ENCODE peak calls at places on chromosomes 1 and 21, in ten cellular contexts. M is esophagus squamous epithelium; S is CD8-positive, alpha-beta memory T cell; P is activated T-cell treated with anti-CD3 and anti-CD28 coated beads for 48 hours; C is IMR-90; H is ascending aorta; G is stimulated activated CD4-positive, alpha-beta T cell treated with anti-CD3 and anti-CD28 coated beads, Interleukin-12 subunit alpha, Interleukin-12 subunit beta, amount 100 ng/mL, for 4 hours; E is astrocyte; X is NCI-H774; L is stimulated activated CD8-positive, alpha-beta memory T cell treated with anti-CD3 and anti-CD28 coated beads, Interleukin-2, amount 100 ng/mL, for 48 hours. Z is an unnamed sample.

GRCh38 chr1:193663965-193664364 is 477.6 kb upstream of the B3GALT2 start:
- DNase-seq in X (no peak), P (no peak), G (no peak), E (no peak), M (no peak), L (no peak), S (no peak), H (no peak), C (no peak), Z (no peak)

GRCh38 chr1:198638894-198639319 is at the start of gene PTPRC:
- DNase-seq in H (no peak), L (no peak), E (no peak), M (no peak), X (no peak), C (no peak), G (no peak), S (no peak), P (no peak), Z (peak)

GRCh38 chr1:109629372-109630030 is 9.9 kb downstream of the AMPD2 start:
- DNase-seq in P (no peak), X (no peak), E (no peak), M (no peak), S (no peak), H (no peak), G (no peak), L (no peak), C (no peak), Z (no peak)

GRCh38 chr1:201696217-201696761 is 132.7 kb upstream of the IPO9 start:
- DNase-seq in M (no peak), E (peak), G (no peak), L (no peak), C (peak), H (no peak), P (no peak), S (no peak), X (no peak), Z (no peak)

GRCh38 chr1:159946242-159947187 is 1.1 kb upstream of the IGSF9 start:
- DNase-seq in L (no peak), S (no peak), P (no peak), E (no peak), M (no peak), C (no peak), X (no peak), G (no peak), H (no peak), Z (no peak)

GRCh38 chr1:246155923-246156322 is 351.2 kb downstream of the SMYD3 start:
- DNase-seq in C (peak), E (peak), G (no peak), X (no peak), S (no peak), L (no peak), P (no peak), M (no peak), H (no peak), Z (no peak)

GRCh38 chr1:3459940-3460652 is 5.6 kb downstream of the ARHGEF16 start:
- DNase-seq in M (no peak), P (no peak), G (no peak), X (no peak), E (no peak), L (no peak), S (no peak), H (no peak), C (no peak), Z (no peak)

GRCh38 chr21:32147041-32147440 is 131.8 kb downstream of the MIS18A start:
- DNase-seq in M (no peak), C (no peak), H (no peak), G (no peak), L (no peak), E (peak), X (no peak), S (no peak), P (no peak), Z (no peak)

GRCh38 chr1:168468042-168468809 is 75.6 kb downstream of the XCL2 start:
- DNase-seq in E (peak), S (no peak), C (no peak), P (no peak), X (no peak), G (no peak), M (no peak), H (no peak), L (no peak), Z (no peak)

GRCh38 chr1:240413732-240414131 is 198.2 kb downstream of the GREM2 start:
- DNase-seq in G (no peak), H (no peak), X (no peak), P (no peak), M (no peak), E (peak), C (no peak), L (no peak), S (no peak), Z (no peak)

GRCh38 chr1:46655848-46656247 is 12.3 kb downstream of the ATPAF1 start:
- DNase-seq in C (no peak), H (no peak), P (no peak), E (no peak), X (no peak), L (no peak), M (no peak), S (no peak), G (no peak), Z (no peak)

GRCh38 chr1:204087893-204088528 is 15.1 kb downstream of the SOX13 start:
- DNase-seq in H (no peak), X (no peak), E (no peak), C (no peak), L (no peak), M (no peak), S (no peak), G (no peak), P (no peak), Z (no peak)

GRCh38 chr1:198929111-198929604 is 290.3 kb downstream of the PTPRC start:
- DNase-seq in H (no peak), X (peak), E (no peak), S (no peak), P (no peak), L (no peak), C (no peak), G (no peak), M (no peak), Z (no peak)

GRCh38 chr1:153921080-153921802 is 1.5 kb downstream of the GATAD2B start:
- DNase-seq in X (no peak), S (no peak), L (no peak), E (no peak), H (no peak), M (no peak), C (no peak), P (no peak), G (no peak), Z (no peak)

GRCh38 chr1:113662097-113662496 is 97.2 kb downstream of the PHTF1 start:
- DNase-seq in X (no peak), S (no peak), E (no peak), C (peak), P (no peak), L (no peak), M (no peak), G (no peak), H (no peak), Z (no peak)

GRCh38 chr1:7247683-7248401 is 462.6 kb downstream of the CAMTA1 start:
- DNase-seq in L (no peak), G (no peak), H (no peak), M (no peak), P (no peak), E (no peak), X (no peak), S (no peak), C (no peak), Z (no peak)

GRCh38 chr1:226429051-226429461 is 21.2 kb upstream of the PARP1 start:
- DNase-seq in G (no peak), S (no peak), X (no peak), E (no peak), C (no peak), H (no peak), M (no peak), P (no peak), L (no peak), Z (no peak)

GRCh38 chr1:206633708-206634121 is 1.6 kb upstream of the DYRK3 start:
- DNase-seq in S (no peak), L (no peak), C (peak), G (no peak), P (no peak), X (no peak), H (no peak), E (peak), M (no peak), Z (no peak)

GRCh38 chr1:159774465-159774864 is 6.3 kb upstream of the DUSP23 start:
- DNase-seq in M (no peak), C (no peak), L (no peak), X (no peak), G (no peak), P (no peak), E (no peak), S (no peak), H (no peak), Z (no peak)

GRCh38 chr1:17295292-17295691 is 12.7 kb upstream of the PADI4 start:
- DNase-seq in X (no peak), G (no peak), H (no peak), S (no peak), E (no peak), C (no peak), L (no peak), P (no peak), M (no peak), Z (no peak)

GRCh38 chr1:81525085-81525484 is 275.6 kb upstream of the ADGRL2 start:
- DNase-seq in H (no peak), L (no peak), P (no peak), G (no peak), E (no peak), S (no peak), C (no peak), X (no peak), M (no peak), Z (no peak)

GRCh38 chr1:215957692-215958091 is 390.6 kb downstream of the KCTD3 start:
- DNase-seq in S (no peak), G (no peak), X (no peak), H (no peak), L (no peak), M (no peak), P (no peak), E (peak), C (peak), Z (no peak)

GRCh38 chr1:3314561-3315271 is 139.7 kb upstream of the ARHGEF16 start:
- DNase-seq in E (peak), P (no peak), X (no peak), M (no peak), C (peak), H (no peak), G (no peak), S (no peak), L (no peak), Z (no peak)

GRCh38 chr1:7710859-7711258 is 60.2 kb upstream of the VAMP3 start:
- DNase-seq in C (no peak), M (no peak), S (no peak), G (no peak), L (no peak), H (no peak), E (no peak), P (no peak), X (no peak), Z (no peak)

Z was measured in immature natural killer cell.